ENCODE peak calls at places on chromosomes 13 and 19, in four cellular contexts. One of them, this sample, is unnamed.

GRCh38 chr13:58594978-58595600 is 963.5 kb downstream of the PCDH17 start:
- DNase-seq in CD8-positive, alpha-beta T cell: no peak
- DNase-seq in body of pancreas: no peak
- DNase-seq in SJSA1: no peak
- DNase-seq in this sample: no peak

GRCh38 chr19:16398530-16399241 is 73.1 kb downstream of the EPS15L1 start:
- DNase-seq in CD8-positive, alpha-beta T cell: no peak
- DNase-seq in body of pancreas: no peak
- DNase-seq in SJSA1: peak; percentile 57
- DNase-seq in this sample: no peak

GRCh38 chr19:56840452-56841193 is at the start of the genes PEG3 and ZIM2:
- DNase-seq in CD8-positive, alpha-beta T cell: no peak
- DNase-seq in body of pancreas: peak; percentile 58
- DNase-seq in SJSA1: no peak
- DNase-seq in this sample: peak; percentile 81

GRCh38 chr13:51532736-51533197 is 51.5 kb upstream of the WDFY2 start:
- DNase-seq in CD8-positive, alpha-beta T cell: no peak
- DNase-seq in body of pancreas: no peak
- DNase-seq in SJSA1: no peak
- DNase-seq in this sample: no peak

GRCh38 chr19:51024924-51025323 is 1.5 kb downstream of the KLK11 start:
- DNase-seq in CD8-positive, alpha-beta T cell: no peak
- DNase-seq in body of pancreas: no peak
- DNase-seq in SJSA1: no peak
- DNase-seq in this sample: no peak

GRCh38 chr13:39612023-39612637 is 9.1 kb upstream of the LHFPL6 start:
- DNase-seq in CD8-positive, alpha-beta T cell: peak; percentile 45
- DNase-seq in body of pancreas: peak; percentile 83
- DNase-seq in SJSA1: peak; percentile 64
- DNase-seq in this sample: peak; percentile 74

GRCh38 chr19:51150627-51151026 is 8.5 kb downstream of the SIGLEC7 start:
- DNase-seq in CD8-positive, alpha-beta T cell: no peak
- DNase-seq in body of pancreas: no peak
- DNase-seq in SJSA1: no peak
- DNase-seq in this sample: no peak

GRCh38 chr19:38183227-38183914 is 40.7 kb downstream of the DPF1 start:
- DNase-seq in CD8-positive, alpha-beta T cell: no peak
- DNase-seq in body of pancreas: no peak
- DNase-seq in SJSA1: no peak
- DNase-seq in this sample: peak; percentile 40

GRCh38 chr19:55935206-55935605 is 3.1 kb upstream of the NLRP13 start:
- DNase-seq in CD8-positive, alpha-beta T cell: no peak
- DNase-seq in body of pancreas: no peak
- DNase-seq in SJSA1: no peak
- DNase-seq in this sample: no peak

GRCh38 chr13:21050288-21051197 is 10.8 kb downstream of the LATS2 start:
- DNase-seq in CD8-positive, alpha-beta T cell: no peak
- DNase-seq in body of pancreas: no peak
- DNase-seq in SJSA1: no peak
- DNase-seq in this sample: no peak

GRCh38 chr19:21693399-21693798 is 74.0 kb downstream of the ZNF100 start:
- DNase-seq in CD8-positive, alpha-beta T cell: no peak
- DNase-seq in body of pancreas: no peak
- DNase-seq in SJSA1: no peak
- DNase-seq in this sample: no peak

GRCh38 chr13:40509876-40510275 is 156.6 kb downstream of the FOXO1 start:
- DNase-seq in CD8-positive, alpha-beta T cell: no peak
- DNase-seq in body of pancreas: no peak
- DNase-seq in SJSA1: no peak
- DNase-seq in this sample: no peak

GRCh38 chr13:23959231-23959862 is 62.0 kb upstream of the C1QTNF9B start:
- DNase-seq in CD8-positive, alpha-beta T cell: no peak
- DNase-seq in body of pancreas: no peak
- DNase-seq in SJSA1: no peak
- DNase-seq in this sample: no peak

DNA sequence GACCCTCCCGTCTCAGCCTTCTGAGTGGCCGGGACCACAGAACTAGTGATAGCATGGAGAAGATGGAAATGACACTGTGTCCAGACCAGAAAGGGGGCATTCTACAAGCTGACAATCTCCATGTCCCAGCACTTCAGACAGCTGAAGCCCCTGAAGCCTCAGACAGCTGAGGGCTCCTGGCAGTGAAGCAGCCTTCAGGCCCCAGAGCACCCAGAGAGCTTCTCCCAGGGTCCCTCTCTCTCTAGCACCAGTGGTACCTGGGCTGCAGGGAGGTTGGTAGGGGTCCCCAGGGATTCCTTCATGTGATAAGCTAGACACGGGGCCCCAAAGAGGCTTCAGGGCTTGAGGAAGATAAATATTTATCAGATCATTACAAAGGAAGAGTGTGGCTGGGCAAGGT is 7.6 kb upstream of the POP4 start:
- DNase-seq in CD8-positive, alpha-beta T cell: no peak
- DNase-seq in body of pancreas: no peak
- DNase-seq in SJSA1: no peak
- DNase-seq in this sample: no peak
- H3K27me3 ChIP-seq in CD8-positive, alpha-beta T cell: no peaks in the 10 kb centered on the region
- H3K27me3 ChIP-seq in body of pancreas: no peaks in the 10 kb centered on the region
- H3K27me3 ChIP-seq in SJSA1: peaks cover 40% of the 10 kb centered on the region
- H3K27me3 ChIP-seq in this sample: peaks cover 20% of the 10 kb centered on the region

GRCh38 chr13:76331948-76332712 is 554.1 kb downstream of the KCTD12 start:
- DNase-seq in CD8-positive, alpha-beta T cell: no peak
- DNase-seq in body of pancreas: no peak
- DNase-seq in SJSA1: no peak
- DNase-seq in this sample: no peak

GRCh38 chr13:76339649-76340048 is 546.6 kb downstream of the KCTD12 start:
- DNase-seq in CD8-positive, alpha-beta T cell: no peak
- DNase-seq in body of pancreas: no peak
- DNase-seq in SJSA1: no peak
- DNase-seq in this sample: no peak

GRCh38 chr13:76338003-76338402 is 548.2 kb downstream of the KCTD12 start:
- DNase-seq in CD8-positive, alpha-beta T cell: no peak
- DNase-seq in body of pancreas: no peak
- DNase-seq in SJSA1: no peak
- DNase-seq in this sample: no peak

GRCh38 chr13:76336889-76337844 is 549.0 kb downstream of the KCTD12 start:
- DNase-seq in CD8-positive, alpha-beta T cell: no peak
- DNase-seq in body of pancreas: no peak
- DNase-seq in SJSA1: no peak
- DNase-seq in this sample: peak; percentile 42

GRCh38 chr13:76335463-76335862 is 550.7 kb downstream of the KCTD12 start:
- DNase-seq in CD8-positive, alpha-beta T cell: no peak
- DNase-seq in body of pancreas: no peak
- DNase-seq in SJSA1: no peak
- DNase-seq in this sample: no peak
- H3K27me3 ChIP-seq in CD8-positive, alpha-beta T cell: no peaks in the 10 kb centered on the region
- H3K27me3 ChIP-seq in body of pancreas: no peaks in the 10 kb centered on the region
- H3K27me3 ChIP-seq in SJSA1: no peaks in the 10 kb centered on the region
- H3K27me3 ChIP-seq in this sample: no peaks in the 10 kb centered on the region

DNA sequence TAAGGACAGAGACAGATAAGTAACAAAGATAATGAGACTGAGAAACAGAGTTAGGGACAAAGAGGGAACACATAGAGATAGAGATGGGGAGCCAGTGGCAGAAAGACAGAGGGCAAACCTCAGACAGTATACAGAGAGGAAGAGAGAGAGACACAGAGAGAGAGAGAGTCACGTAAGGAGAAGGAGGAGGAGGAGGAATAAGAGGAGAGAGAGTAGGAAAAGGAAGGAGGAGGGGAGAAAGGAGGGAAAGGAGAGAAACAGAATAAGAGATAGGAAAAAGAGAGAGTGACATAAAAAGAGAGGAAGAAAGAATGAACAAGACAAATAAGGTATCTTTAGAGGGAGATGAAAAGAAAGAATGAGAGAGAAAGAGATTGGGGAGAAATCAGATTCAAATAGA is 23.6 kb downstream of the CYP2B6 start:
- DNase-seq in CD8-positive, alpha-beta T cell: no peak
- DNase-seq in body of pancreas: no peak
- DNase-seq in SJSA1: no peak
- DNase-seq in this sample: no peak
- H3K27me3 ChIP-seq in CD8-positive, alpha-beta T cell: peaks cover 4% of the 10 kb centered on the region
- H3K27me3 ChIP-seq in body of pancreas: peaks cover 12% of the 10 kb centered on the region
- H3K27me3 ChIP-seq in SJSA1: peaks cover 3% of the 10 kb centered on the region
- H3K27me3 ChIP-seq in this sample: peaks cover 12% of the 10 kb centered on the region

DNA sequence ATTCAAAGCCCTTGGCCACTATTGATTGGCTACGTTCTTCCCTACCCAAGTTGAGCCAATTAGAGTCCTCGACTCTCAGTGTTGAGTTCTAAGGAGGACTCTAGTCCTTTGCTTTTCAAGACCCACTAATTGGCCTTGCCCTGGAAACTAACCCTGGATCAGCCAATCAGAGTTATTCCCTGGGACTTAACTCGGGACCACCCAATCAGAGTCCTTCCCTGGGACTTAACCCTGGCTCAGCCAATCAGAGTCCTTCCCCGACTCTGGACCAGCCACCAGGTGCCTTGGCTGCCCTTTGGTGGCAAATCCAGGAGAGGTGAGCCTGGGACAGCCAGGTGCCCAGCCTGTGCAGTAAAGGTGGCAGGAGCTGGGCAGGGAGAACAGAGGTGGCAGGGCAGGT is 28.7 kb downstream of the ATP8B3 start:
- DNase-seq in CD8-positive, alpha-beta T cell: no peak
- DNase-seq in body of pancreas: no peak
- DNase-seq in SJSA1: no peak
- DNase-seq in this sample: no peak
- H3K27me3 ChIP-seq in CD8-positive, alpha-beta T cell: peaks cover 4% of the 10 kb centered on the region
- H3K27me3 ChIP-seq in body of pancreas: peaks cover 15% of the 10 kb centered on the region
- H3K27me3 ChIP-seq in SJSA1: peaks cover 30% of the 10 kb centered on the region
- H3K27me3 ChIP-seq in this sample: peaks cover 47% of the 10 kb centered on the region

GRCh38 chr13:26050568-26051230 is 1.1 kb downstream of the SHISA2 start:
- DNase-seq in CD8-positive, alpha-beta T cell: no peak
- DNase-seq in body of pancreas: peak; percentile 21
- DNase-seq in SJSA1: no peak
- DNase-seq in this sample: no peak

GRCh38 chr13:26046639-26047038 is 5.2 kb downstream of the SHISA2 start:
- DNase-seq in CD8-positive, alpha-beta T cell: no peak
- DNase-seq in body of pancreas: no peak
- DNase-seq in SJSA1: no peak
- DNase-seq in this sample: no peak

GRCh38 chr13:26045123-26045522 is 6.7 kb downstream of the SHISA2 start:
- DNase-seq in CD8-positive, alpha-beta T cell: no peak
- DNase-seq in body of pancreas: no peak
- DNase-seq in SJSA1: no peak
- DNase-seq in this sample: no peak

GRCh38 chr13:26048745-26049144 is 3.1 kb downstream of the SHISA2 start:
- DNase-seq in CD8-positive, alpha-beta T cell: no peak
- DNase-seq in body of pancreas: no peak
- DNase-seq in SJSA1: no peak
- DNase-seq in this sample: no peak

DNA sequence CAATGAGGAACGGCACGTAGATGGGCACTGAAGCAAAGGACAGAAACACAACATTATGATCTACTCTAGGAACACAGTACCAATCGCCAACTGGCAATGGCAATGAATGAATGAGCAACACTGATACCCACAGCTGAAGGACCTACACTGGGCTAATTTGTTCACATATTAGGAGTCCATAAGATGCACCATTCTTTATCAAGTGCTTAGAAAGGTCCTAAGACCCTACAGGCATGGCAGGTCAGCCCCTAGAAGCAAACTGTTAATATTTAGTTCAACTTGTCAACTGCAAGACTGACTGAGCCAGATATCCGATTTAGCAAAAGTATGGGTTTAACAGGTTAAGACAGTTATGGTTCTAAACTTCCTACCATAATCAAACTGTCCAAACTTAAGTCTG is 4.8 kb downstream of the SHISA2 start:
- DNase-seq in CD8-positive, alpha-beta T cell: no peak
- DNase-seq in body of pancreas: no peak
- DNase-seq in SJSA1: no peak
- DNase-seq in this sample: no peak
- H3K27me3 ChIP-seq in CD8-positive, alpha-beta T cell: peaks cover 7% of the 10 kb centered on the region
- H3K27me3 ChIP-seq in body of pancreas: no peaks in the 10 kb centered on the region
- H3K27me3 ChIP-seq in SJSA1: peaks cover 30% of the 10 kb centered on the region
- H3K27me3 ChIP-seq in this sample: peaks cover 88% of the 10 kb centered on the region